ENCODE peak calls at places on chromosomes 5 and 9, in seven cellular contexts. A, S, B, I, C, E and L are unnamed samples.

GRCh38 chr5:12023614-12024241 is 119.5 kb upstream of the CTNND2 start:
- DNase-seq in A (peak), S (no peak), B (peak), I (no peak), C (no peak), E (peak), L (no peak)

GRCh38 chr5:100899675-100900074 is 3.4 kb downstream of the ST8SIA4 start:
- DNase-seq in A (no peak), S (no peak), B (no peak), I (no peak), C (no peak), E (no peak), L (no peak)

GRCh38 chr5:108251350-108251749 is 130.5 kb downstream of the FBXL17 start:
- DNase-seq in A (no peak), S (no peak), B (peak), I (no peak), C (no peak), E (peak), L (no peak)

GRCh38 chr5:54993318-54993717 is 7.9 kb upstream of the ESM1 start:
- DNase-seq in A (no peak), S (no peak), B (peak), I (no peak), C (no peak), E (no peak), L (no peak)

GRCh38 chr9:99040911-99041582 is 63.9 kb upstream of the TGFBR1 start:
- DNase-seq in A (no peak), S (no peak), B (peak), I (no peak), C (no peak), E (peak), L (peak)

GRCh38 chr9:121858788-121859187 is 207.4 kb downstream of the DAB2IP start:
- DNase-seq in A (no peak), S (no peak), B (no peak), I (no peak), C (no peak), E (no peak), L (no peak)

GRCh38 chr5:108749130-108749861 is 1.6 kb downstream of the FER start:
- DNase-seq in A (no peak), S (no peak), B (peak), I (no peak), C (no peak), E (no peak), L (no peak)

GRCh38 chr5:68459093-68459492 is 243.5 kb downstream of the PIK3R1 start:
- DNase-seq in A (no peak), S (no peak), B (no peak), I (no peak), C (no peak), E (no peak), L (no peak)

GRCh38 chr5:72246954-72247442 is 73.0 kb downstream of the MRPS27 start:
- DNase-seq in A (no peak), S (no peak), B (peak), I (no peak), C (no peak), E (peak), L (no peak)

DNA sequence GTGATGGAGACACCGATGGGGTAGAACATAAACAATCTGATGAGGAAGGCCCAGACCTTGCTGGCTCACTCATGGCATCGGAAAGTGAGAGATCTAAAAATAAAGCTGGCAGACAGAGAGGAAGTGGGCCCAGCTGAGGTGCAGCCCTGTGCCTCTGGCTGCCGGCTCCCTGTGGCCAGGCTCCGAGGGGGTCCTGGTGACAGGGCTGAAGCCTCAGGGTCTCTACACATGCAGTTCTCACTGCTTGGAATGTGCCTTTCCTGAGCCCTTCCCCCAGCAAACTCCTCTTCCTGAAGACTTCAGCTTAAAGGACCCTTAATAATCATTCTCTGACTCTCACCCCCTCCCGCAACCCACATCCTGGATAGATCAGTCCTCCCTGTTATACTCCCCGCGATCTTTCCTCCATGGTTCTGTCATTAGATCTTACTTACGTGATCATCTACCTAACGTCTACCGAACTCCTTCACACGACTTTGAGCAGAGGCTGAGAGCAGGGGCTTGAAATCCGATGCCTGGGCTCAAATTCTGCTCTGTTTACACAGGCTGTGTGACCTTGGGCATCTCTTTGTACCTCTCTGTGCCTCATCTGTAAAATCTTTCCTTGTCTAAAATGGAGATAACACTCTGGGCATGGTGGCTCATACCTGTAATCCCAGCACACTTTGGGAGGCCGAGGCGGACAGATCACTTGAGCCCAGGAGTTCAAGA is 33.1 kb upstream of the CRB2 start:
- DNase-seq in A (peak), S (no peak), B (no peak), I (no peak), C (no peak), E (no peak), L (no peak)
- H3K4me3 ChIP-seq in A (no peak), S (no peak), B (no peak), I (no peak), C (no peak), E (no peak), L (no peak)

DNA sequence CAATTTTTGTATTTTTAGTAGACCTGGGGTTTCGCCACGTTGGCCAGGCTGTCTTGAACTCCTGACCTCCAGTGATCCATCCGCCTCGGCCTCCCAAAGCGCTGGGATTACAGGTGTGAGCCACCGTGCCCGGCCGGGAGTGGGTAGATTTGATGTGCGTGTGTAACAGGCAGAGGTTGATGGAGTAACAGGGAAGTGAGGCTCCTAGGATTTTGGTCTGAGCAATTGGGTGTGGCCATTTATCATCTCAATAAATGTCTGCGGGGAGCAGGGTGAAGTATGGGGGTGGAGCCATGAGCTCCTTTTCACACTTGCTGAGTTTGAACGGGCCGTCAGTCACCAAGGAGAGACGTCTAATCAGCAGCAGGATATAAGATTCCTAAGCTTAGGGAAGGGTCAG is 1.2 kb upstream of the REXO4 start:
- DNase-seq in A (no peak), S (no peak), B (no peak), I (no peak), C (no peak), E (no peak), L (no peak)
- H3K4me3 ChIP-seq in A (peak), S (no peak), B (no peak), I (peak), C (no peak), E (no peak), L (no peak)

GRCh38 chr5:145247745-145248040 is 587.4 kb downstream of the PRELID2 start:
- DNase-seq in A (no peak), S (no peak), B (no peak), I (no peak), C (no peak), E (no peak), L (no peak)

GRCh38 chr5:145244788-145245187 is 590.4 kb downstream of the PRELID2 start:
- DNase-seq in A (no peak), S (no peak), B (peak), I (no peak), C (no peak), E (no peak), L (no peak)

GRCh38 chr5:145245354-145245753 is 589.8 kb downstream of the PRELID2 start:
- DNase-seq in A (no peak), S (no peak), B (no peak), I (no peak), C (no peak), E (peak), L (no peak)

GRCh38 chr5:145246961-145247744 is 588.0 kb downstream of the PRELID2 start:
- DNase-seq in A (no peak), S (no peak), B (no peak), I (no peak), C (no peak), E (peak), L (no peak)

DNA sequence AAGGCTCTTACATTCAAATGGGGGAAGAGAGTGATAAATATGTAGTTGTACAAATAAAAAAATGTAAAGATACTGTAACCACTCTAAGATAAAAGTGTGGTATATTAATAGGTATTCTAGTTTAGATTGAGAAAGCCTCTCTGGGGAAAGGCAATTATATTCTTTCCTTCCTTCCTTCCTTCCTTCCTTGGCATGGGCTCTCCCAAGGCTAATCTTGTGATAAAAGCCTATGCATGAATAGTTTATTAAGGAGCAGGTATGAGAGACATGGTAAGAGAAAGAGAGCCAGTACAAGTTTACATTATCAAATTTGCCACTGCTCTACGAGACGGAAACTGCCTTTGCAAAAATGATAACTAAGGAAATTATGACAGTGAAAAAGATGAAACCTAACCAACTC is 588.8 kb downstream of the PRELID2 start:
- DNase-seq in A (no peak), S (no peak), B (no peak), I (no peak), C (no peak), E (no peak), L (no peak)
- H3K4me3 ChIP-seq in A (no peak), S (no peak), B (no peak), I (no peak), C (no peak), E (no peak), L (no peak)

DNA sequence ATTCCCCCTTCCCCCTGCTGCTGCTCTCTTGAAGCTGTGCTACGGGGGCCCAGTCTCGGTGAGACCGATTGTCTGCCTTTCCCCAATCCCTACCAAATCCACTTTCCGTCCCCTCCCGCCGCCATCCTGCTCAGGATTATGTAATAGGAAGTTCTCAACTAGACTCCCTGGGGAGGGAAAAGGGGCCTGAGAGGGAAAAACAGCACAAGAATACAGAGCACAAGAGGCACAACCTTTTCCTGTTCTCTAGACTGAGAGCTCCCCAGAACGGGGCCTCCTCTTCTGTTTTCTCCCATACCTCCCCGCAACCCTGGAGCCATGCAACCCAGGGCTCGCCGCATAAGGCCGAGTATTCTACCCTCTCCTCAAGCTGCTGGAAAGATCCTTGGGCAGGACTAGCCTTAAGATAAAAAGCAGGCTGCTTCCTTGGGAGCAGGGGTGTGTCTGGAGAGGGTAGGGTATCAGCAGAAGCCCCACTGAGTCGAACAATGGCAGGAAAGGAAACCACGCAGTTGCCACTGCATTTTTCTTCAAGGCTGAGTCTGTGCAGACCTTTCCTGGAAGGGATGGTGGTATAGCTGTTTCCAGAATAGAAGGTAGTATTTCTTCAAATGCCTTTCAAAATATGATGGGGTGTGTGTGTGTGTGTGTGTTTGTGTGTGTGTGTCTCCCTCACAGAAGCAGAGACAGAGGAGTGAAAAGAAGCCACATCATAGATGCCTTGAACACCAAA is 12.9 kb downstream of the MYORG start:
- DNase-seq in A (no peak), S (peak), B (peak), I (no peak), C (peak), E (no peak), L (no peak)
- H3K4me3 ChIP-seq in A (no peak), S (no peak), B (no peak), I (no peak), C (no peak), E (no peak), L (no peak)

DNA sequence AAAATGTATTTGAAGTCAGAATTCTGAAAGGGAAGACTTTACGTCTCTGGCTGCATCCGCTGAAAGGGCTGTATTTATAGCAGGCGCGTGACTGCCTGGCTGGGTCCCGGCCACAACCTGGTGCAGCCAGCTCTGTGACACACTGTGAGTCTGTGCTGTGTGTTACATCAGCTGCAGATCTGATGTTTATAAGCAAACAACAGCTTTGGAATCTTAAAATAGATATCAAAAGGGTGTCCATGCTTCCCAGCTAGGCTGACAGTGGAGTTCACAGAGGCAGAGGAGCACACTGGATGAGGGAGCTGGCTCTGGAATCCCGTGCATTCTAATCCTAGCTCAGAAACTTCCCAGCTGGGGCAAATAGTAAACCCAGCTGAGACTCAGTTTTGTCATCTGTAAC is 433.4 kb upstream of the BRINP1 start:
- DNase-seq in A (no peak), S (no peak), B (no peak), I (peak), C (peak), E (no peak), L (no peak)
- H3K4me3 ChIP-seq in A (no peak), S (no peak), B (no peak), I (no peak), C (no peak), E (no peak), L (no peak)

DNA sequence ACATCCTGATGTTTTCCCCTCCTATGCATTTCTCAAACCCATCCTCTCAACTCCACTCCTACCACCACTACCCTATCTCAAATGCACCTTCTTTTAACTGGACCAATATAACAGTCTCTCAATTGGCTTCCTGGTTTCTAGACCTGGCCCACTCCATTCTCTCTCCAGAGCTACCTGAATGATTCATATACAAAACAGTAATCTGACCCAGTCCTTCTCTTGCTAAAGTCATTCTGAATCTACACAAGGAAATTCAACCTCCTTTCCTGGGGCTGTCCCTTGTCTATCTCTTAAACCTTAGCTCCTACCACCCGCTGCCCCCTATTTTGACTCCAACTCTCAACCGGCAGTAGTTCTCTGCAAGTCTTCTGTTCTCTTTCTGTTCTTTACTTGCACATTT is 97.2 kb downstream of the PCSK1 start:
- DNase-seq in A (no peak), S (no peak), B (no peak), I (no peak), C (no peak), E (no peak), L (peak)
- H3K4me3 ChIP-seq in A (no peak), S (no peak), B (no peak), I (no peak), C (no peak), E (no peak), L (no peak)

GRCh38 chr5:172113036-172113435 is 75.0 kb downstream of the STK10 start:
- DNase-seq in A (peak), S (no peak), B (peak), I (no peak), C (no peak), E (peak), L (no peak)
- H3K4me3 ChIP-seq in A (no peak), S (no peak), B (no peak), I (no peak), C (no peak), E (no peak), L (no peak)